ENCODE peak calls at places on chromosome 20, in four cellular contexts. Q is small intestine; X is activated CD4-positive, alpha-beta T cell treated with anti-CD3 and anti-CD28 coated beads for 48 hours; Z is cortex of kidney. H is an unnamed sample.

GRCh38 chr20:59988141-59988540 is 29.9 kb downstream of the CDH26 start:
- DNase-seq in X (no peak), Q (peak), Z (no peak), H (peak)

GRCh38 chr20:50242863-50243609 is 52.4 kb downstream of the CEBPB start:
- DNase-seq in X (no peak), Z (no peak), Q (peak), H (no peak)

GRCh38 chr20:4546786-4547185 is 174.9 kb upstream of the PRND start:
- DNase-seq in Z (no peak), Q (peak), X (no peak), H (peak)

GRCh38 chr20:325889-326644 is 715 bp downstream of the SOX12 start:
- DNase-seq in X (peak), Z (no peak), Q (peak), H (no peak)

GRCh38 chr20:62898093-62898964 is 28.0 kb downstream of the DIDO1 start:
- DNase-seq in Z (no peak), Q (peak), X (no peak), H (no peak)

GRCh38 chr20:52937701-52938100 is 34.5 kb upstream of the TSHZ2 start:
- DNase-seq in X (no peak), Q (no peak), Z (no peak), H (no peak)

GRCh38 chr20:58236612-58237317 is 8.3 kb upstream of the ANKRD60 start:
- DNase-seq in X (peak), Z (no peak), Q (peak), H (peak)

GRCh38 chr20:32537657-32538525 is 47.2 kb downstream of the NOL4L start:
- DNase-seq in Z (no peak), Q (no peak), X (peak), H (no peak)

GRCh38 chr20:37728635-37728983 is 34.8 kb downstream of the CTNNBL1 start:
- DNase-seq in Q (no peak), X (no peak), Z (no peak), H (no peak)

GRCh38 chr20:13259921-13260320 is 38.8 kb downstream of the ISM1 start:
- DNase-seq in Q (no peak), X (no peak), Z (no peak), H (no peak)

GRCh38 chr20:52971498-52972189 is 514 bp upstream of the TSHZ2 start:
- DNase-seq in X (no peak), Q (no peak), Z (no peak), H (no peak)

GRCh38 chr20:49697071-49697470 is 16.6 kb downstream of the B4GALT5 start:
- DNase-seq in Z (no peak), Q (peak), X (no peak), H (no peak)

GRCh38 chr20:58593880-58594473 is 57.1 kb upstream of the STX16 start:
- DNase-seq in Q (no peak), X (no peak), Z (no peak), H (no peak)

GRCh38 chr20:3660262-3661059 is 2.7 kb downstream of the GFRA4 start:
- DNase-seq in X (no peak), Z (no peak), Q (no peak), H (no peak)

GRCh38 chr20:51687071-51687470 is 81.1 kb downstream of the ATP9A start:
- DNase-seq in X (no peak), Z (no peak), Q (no peak), H (peak)

GRCh38 chr20:50746138-50746940 is 15.0 kb downstream of the PARD6B start:
- DNase-seq in Q (peak), Z (no peak), X (peak), H (no peak)

GRCh38 chr20:36463212-36464061 is 77.9 kb upstream of the MYL9 start:
- DNase-seq in X (no peak), Z (no peak), Q (peak), H (no peak)

GRCh38 chr20:46624941-46625340 is 26.3 kb downstream of the SLC13A3 start:
- DNase-seq in Q (no peak), Z (no peak), X (no peak), H (no peak)

H was measured in H54.